ENCODE peak calls at places on chromosomes 11 and 22, in six cellular contexts. H, F, L, E, G and A are unnamed samples.

GRCh38 chr11:111604392-111605009 is 2.3 kb downstream of the SIK2 start:
- DNase-seq in F (peak), G (no peak), H (peak), L (peak), E (peak), A (no peak)

GRCh38 chr11:76249195-76249741 is 43.0 kb upstream of the WNT11 start:
- DNase-seq in L (no peak), G (no peak), H (no peak), F (no peak), E (no peak), A (no peak)

GRCh38 chr11:129278586-129279319 is 86.6 kb upstream of the ARHGAP32 start:
- DNase-seq in G (peak), H (no peak), E (no peak), F (no peak), L (no peak), A (peak)

GRCh38 chr11:118152020-118152551 is 537 bp downstream of the SCN4B start:
- DNase-seq in F (no peak), H (no peak), L (no peak), G (no peak), E (no peak), A (no peak)

GRCh38 chr11:35389897-35390462 is 29.4 kb downstream of the SLC1A2 start:
- DNase-seq in E (no peak), L (no peak), H (peak), F (no peak), G (no peak), A (no peak)

GRCh38 chr11:126452256-126452655 is 96.8 kb downstream of the ST3GAL4 start:
- DNase-seq in L (no peak), F (no peak), G (no peak), E (no peak), H (no peak), A (no peak)

GRCh38 chr22:25929479-25929878 is 187.5 kb downstream of the MYO18B start:
- DNase-seq in H (no peak), E (no peak), G (no peak), F (no peak), L (no peak), A (no peak)

GRCh38 chr22:30459206-30460052 is 12.4 kb downstream of the SEC14L3 start:
- DNase-seq in G (no peak), H (peak), L (peak), E (peak), F (peak), A (no peak)

GRCh38 chr22:40249286-40249685 is 71.6 kb downstream of the TNRC6B start:
- DNase-seq in F (no peak), H (no peak), L (no peak), E (no peak), G (no peak), A (no peak)

GRCh38 chr11:133052537-133052936 is 479.8 kb downstream of the OPCML start:
- DNase-seq in L (no peak), F (no peak), G (no peak), E (no peak), H (no peak), A (no peak)

GRCh38 chr11:24932110-24933000 is 435.5 kb downstream of the LUZP2 start:
- DNase-seq in F (no peak), G (no peak), L (no peak), E (peak), H (no peak), A (no peak)

GRCh38 chr11:35295751-35296150 is 123.6 kb downstream of the SLC1A2 start:
- DNase-seq in H (no peak), G (no peak), L (no peak), F (no peak), E (no peak), A (no peak)

GRCh38 chr11:47257518-47258316 is at the start of gene NR1H3:
- DNase-seq in G (peak), E (peak), F (peak), H (peak), L (peak), A (peak)

GRCh38 chr11:62850911-62851806 is 11.8 kb upstream of the WDR74 start:
- DNase-seq in F (peak), G (no peak), L (no peak), E (no peak), H (no peak), A (no peak)

GRCh38 chr11:35280727-35281126 is 138.6 kb downstream of the SLC1A2 start:
- DNase-seq in G (no peak), E (no peak), H (no peak), F (no peak), L (no peak), A (no peak)

GRCh38 chr11:74992852-74993251 is 4.1 kb downstream of the NEU3 start:
- DNase-seq in G (no peak), H (peak), L (no peak), F (no peak), E (no peak), A (no peak)

GRCh38 chr11:21511835-21512440 is 680.9 kb upstream of the ANO5 start:
- DNase-seq in G (peak), L (peak), E (peak), H (peak), F (peak), A (no peak)

GRCh38 chr22:22397292-22397870 is 111.2 kb downstream of the ZNF280B start:
- DNase-seq in F (peak), G (peak), E (peak), L (peak), H (no peak), A (no peak)

GRCh38 chr11:64865286-64866172 is 12.9 kb downstream of the EHD1 start:
- DNase-seq in E (peak), F (peak), L (no peak), H (peak), G (no peak), A (no peak)

GRCh38 chr22:47205562-47205961 is 443.1 kb downstream of the TBC1D22A start:
- DNase-seq in E (no peak), F (no peak), L (no peak), G (no peak), H (no peak), A (no peak)

GRCh38 chr11:111269146-111269868 is 23.8 kb downstream of the POU2AF2 start:
- DNase-seq in F (no peak), E (peak), L (no peak), G (no peak), H (no peak), A (no peak)

GRCh38 chr11:106998126-106998525 is 20.1 kb downstream of the GUCY1A2 start:
- DNase-seq in G (no peak), H (no peak), L (no peak), E (peak), F (peak), A (no peak)

GRCh38 chr11:91790873-91791468 is 433.6 kb upstream of the FAT3 start:
- DNase-seq in G (no peak), H (no peak), F (no peak), E (no peak), L (peak), A (no peak)

GRCh38 chr11:30260813-30261212 is 30.0 kb downstream of the FSHB start:
- DNase-seq in H (no peak), F (no peak), E (no peak), G (no peak), L (no peak), A (no peak)

GRCh38 chr22:21861856-21862255 is 5.6 kb downstream of the MAPK1 start:
- DNase-seq in E (no peak), F (no peak), G (no peak), H (no peak), L (no peak), A (no peak)

GRCh38 chr11:59180168-59180567 is 8.2 kb downstream of the DTX4 start:
- DNase-seq in G (no peak), L (no peak), F (no peak), E (no peak), H (no peak), A (no peak)

GRCh38 chr11:100855466-100856067 is 168.5 kb downstream of the ARHGAP42 start:
- DNase-seq in H (peak), F (peak), G (no peak), L (peak), E (peak), A (no peak)

GRCh38 chr11:117189941-117190544 is 9.1 kb upstream of the TAGLN start:
- DNase-seq in H (no peak), E (no peak), F (no peak), G (peak), L (no peak), A (no peak)

GRCh38 chr11:132125855-132126841 is 755.7 kb downstream of the NTM start:
- DNase-seq in H (peak), E (peak), F (peak), L (no peak), G (peak), A (no peak)

GRCh38 chr22:48505891-48506290 is 1321.8 kb downstream of the BRD1 start:
- DNase-seq in G (no peak), H (no peak), F (no peak), L (no peak), E (no peak), A (no peak)
- TF ChIP-seq CTCF in G (no peak), H (no peak), F (no peak), L (peak), E (no peak), A (no peak)

DNA sequence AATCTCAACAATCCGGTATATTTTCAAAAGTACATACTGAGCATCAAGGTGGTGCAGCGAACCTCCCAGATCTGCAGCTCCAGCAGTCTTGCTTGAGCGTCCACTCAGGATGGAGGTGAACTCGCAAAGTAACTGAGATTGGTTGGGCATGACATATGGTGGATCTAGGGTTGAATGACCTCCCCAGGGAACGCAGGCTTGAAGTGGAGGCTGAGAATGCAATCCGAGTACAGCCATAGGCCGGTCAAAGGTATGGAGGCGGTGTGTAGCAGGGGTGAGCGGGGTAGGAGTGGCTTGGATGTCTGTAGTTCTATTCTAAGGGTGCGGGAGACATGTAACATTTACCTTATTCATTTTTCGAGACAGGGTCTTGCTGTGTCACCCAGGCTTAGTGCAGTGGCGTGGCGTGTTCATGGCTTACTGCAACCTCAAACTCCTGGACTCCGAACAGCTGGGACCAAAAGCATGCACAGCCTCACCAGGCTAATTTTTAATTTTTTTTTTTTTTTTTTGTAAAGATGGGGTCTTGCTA is 631 bp upstream of the C22orf39 start:
- DNase-seq in H (peak), E (peak), F (peak), L (peak), G (peak), A (no peak)
- TF ChIP-seq CTCF in H (no peak), E (no peak), F (no peak), L (no peak), G (no peak), A (no peak)

DNA sequence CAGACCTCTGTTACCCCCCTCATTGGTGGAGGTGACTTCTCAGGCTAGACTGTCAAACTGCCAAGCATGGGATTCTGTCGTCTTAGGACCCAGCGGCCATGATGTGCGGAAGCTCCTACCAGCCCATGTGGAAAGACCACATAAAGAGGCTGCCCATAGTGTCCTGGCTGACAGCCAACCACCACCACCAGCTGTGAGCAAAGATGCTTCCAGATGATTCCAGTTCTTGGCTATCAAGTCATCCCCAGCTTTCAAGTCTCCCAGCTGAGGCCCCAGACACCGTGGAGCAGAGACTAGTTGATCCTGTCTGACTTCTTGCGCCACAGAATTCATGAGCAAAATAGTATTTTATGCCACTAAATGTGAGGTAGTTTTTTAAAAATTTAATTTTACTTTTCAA is 32.9 kb downstream of the SCUBE1 start:
- DNase-seq in G (no peak), F (no peak), L (peak), E (no peak), H (no peak), A (no peak)
- TF ChIP-seq CTCF in G (no peak), F (no peak), L (no peak), E (no peak), H (no peak), A (no peak)

GRCh38 chr11:70570693-70571395 is 172.5 kb downstream of the CTTN start:
- DNase-seq in H (no peak), E (no peak), F (no peak), L (no peak), G (no peak), A (no peak)
- TF ChIP-seq CTCF in H (no peak), E (no peak), F (no peak), L (no peak), G (no peak), A (no peak)

GRCh38 chr11:119295178-119295577 is 21.8 kb downstream of the MCAM start:
- DNase-seq in E (peak), F (peak), L (no peak), G (no peak), H (no peak), A (no peak)
- TF ChIP-seq CTCF in E (peak), F (peak), L (peak), G (no peak), H (no peak), A (no peak)

GRCh38 chr22:19844423-19845368 is 10.0 kb downstream of the GNB1L start:
- DNase-seq in L (peak), E (peak), H (peak), F (no peak), G (peak), A (no peak)
- TF ChIP-seq CTCF in L (no peak), E (no peak), H (no peak), F (no peak), G (no peak), A (no peak)

GRCh38 chr11:102518296-102519094 is 12.1 kb downstream of the MMP7 start:
- DNase-seq in F (no peak), H (no peak), G (no peak), L (no peak), E (no peak), A (no peak)
- TF ChIP-seq CTCF in F (peak), H (peak), G (no peak), L (peak), E (peak), A (no peak)